ENCODE peak calls at places on chromosomes 12 and 14, in five cellular contexts. X is ascending aorta; B is hippocampal formation; F is GM23248; Q is stimulated activated CD8-positive, alpha-beta memory T cell treated with anti-CD3 and anti-CD28 coated beads, Interleukin-7, amount 100 ng/mL, for 24 hours. E is an unnamed sample.

GRCh38 chr12:42757735-42758134 is 168.2 kb upstream of the PRICKLE1 start:
- DNase-seq in Q (no peak), B (no peak), F (peak; percentile 18), X (no peak), E (no peak)

GRCh38 chr14:39603942-39604341 is 171.7 kb upstream of the FBXO33 start:
- DNase-seq in B (no peak), Q (no peak), F (no peak), X (no peak), E (no peak)

GRCh38 chr14:88286309-88286708 is 36.8 kb downstream of the KCNK10 start:
- DNase-seq in Q (no peak), F (no peak), X (no peak), B (no peak), E (no peak)

GRCh38 chr12:570237-570925 is 92.9 kb downstream of the NINJ2 start:
- DNase-seq in X (no peak), Q (no peak), F (peak; percentile 96), B (peak; percentile 22), E (peak; percentile 46)

GRCh38 chr12:98997-99396 is 32.4 kb downstream of the IQSEC3 start:
- DNase-seq in B (no peak), X (no peak), Q (no peak), F (peak; percentile 21), E (no peak)

GRCh38 chr14:105581551-105582341 is 55.4 kb downstream of the TMEM121 start:
- DNase-seq in X (no peak), Q (no peak), B (no peak), F (no peak), E (no peak)

GRCh38 chr14:100547633-100548294 is 39.5 kb downstream of the BEGAIN start:
- DNase-seq in Q (no peak), F (peak; percentile 65), X (no peak), B (no peak), E (peak; percentile 32)

GRCh38 chr14:101033446-101034165 is 130.1 kb upstream of the RTL1 start:
- DNase-seq in B (no peak), X (no peak), Q (no peak), F (no peak), E (no peak)

GRCh38 chr12:1800646-1801284 is 19.6 kb upstream of the LRTM2 start:
- DNase-seq in X (no peak), F (peak; percentile 84), Q (no peak), B (peak; percentile 18), E (no peak)